ENCODE peak calls at places on chromosomes 1 and 21, in eight cellular contexts. H is thoracic aorta, S is activated B cell treated with CpG ODN at 0.5 μM for 24 hours, I is ovary, Y is lower leg skin, N is fibroblast of lung, J is progenitor cell of endocrine pancreas, U is nephron progenitor cell. F is an unnamed sample.

GRCh38 chr1:211738709-211739301 is 63.4 kb upstream of the NEK2 start:
- DNase-seq in H (no peak), S (no peak), I (no peak), Y (no peak), N (no peak), J (no peak), U (no peak), F (no peak)

GRCh38 chr1:208248254-208248935 is 4.2 kb upstream of the PLXNA2 start:
- DNase-seq in H (no peak), S (no peak), I (no peak), Y (no peak), N (no peak), J (no peak), U (no peak), F (no peak)

GRCh38 chr1:151043163-151043562 is 4.4 kb upstream of the C1orf56 start:
- DNase-seq in H (no peak), S (no peak), I (no peak), Y (no peak), N (no peak), J (no peak), U (no peak), F (no peak)

GRCh38 chr1:44416408-44416807 is 11.4 kb downstream of the RNF220 start:
- DNase-seq in H (no peak), S (no peak), I (no peak), Y (no peak), N (no peak), J (no peak), U (no peak), F (no peak)

GRCh38 chr21:25925936-25926335 is 191.2 kb downstream of the GABPA start:
- DNase-seq in H (no peak), S (no peak), I (no peak), Y (no peak), N (no peak), J (no peak), U (no peak), F (no peak)

GRCh38 chr1:213979751-213980605 is 7.8 kb upstream of the PROX1 start:
- DNase-seq in H (no peak), S (no peak), I (no peak), Y (no peak), N (no peak), J (no peak), U (peak), F (no peak)

GRCh38 chr1:25763493-25763892 is 36.5 kb upstream of the SELENON start:
- DNase-seq in H (no peak), S (no peak), I (no peak), Y (no peak), N (no peak), J (no peak), U (no peak), F (no peak)

GRCh38 chr1:17167041-17167782 is 37.7 kb upstream of the PADI1 start:
- DNase-seq in H (no peak), S (no peak), I (no peak), Y (no peak), N (no peak), J (no peak), U (no peak), F (no peak)

GRCh38 chr1:209416009-209416408 is 167.5 kb upstream of the CAMK1G start:
- DNase-seq in H (no peak), S (no peak), I (no peak), Y (peak), N (no peak), J (no peak), U (no peak), F (no peak)

GRCh38 chr1:68460935-68461334 is 11.2 kb upstream of the RPE65 start:
- DNase-seq in H (no peak), S (no peak), I (no peak), Y (no peak), N (no peak), J (no peak), U (no peak), F (no peak)

GRCh38 chr1:198056255-198056654 is 100.5 kb upstream of the NEK7 start:
- DNase-seq in H (no peak), S (no peak), I (no peak), Y (no peak), N (no peak), J (no peak), U (peak), F (no peak)
- TF ChIP-seq CTCF in H (no peak), S (no peak), I (no peak), Y (no peak), N (no peak), J (peak), U (no peak), F (no peak)

DNA sequence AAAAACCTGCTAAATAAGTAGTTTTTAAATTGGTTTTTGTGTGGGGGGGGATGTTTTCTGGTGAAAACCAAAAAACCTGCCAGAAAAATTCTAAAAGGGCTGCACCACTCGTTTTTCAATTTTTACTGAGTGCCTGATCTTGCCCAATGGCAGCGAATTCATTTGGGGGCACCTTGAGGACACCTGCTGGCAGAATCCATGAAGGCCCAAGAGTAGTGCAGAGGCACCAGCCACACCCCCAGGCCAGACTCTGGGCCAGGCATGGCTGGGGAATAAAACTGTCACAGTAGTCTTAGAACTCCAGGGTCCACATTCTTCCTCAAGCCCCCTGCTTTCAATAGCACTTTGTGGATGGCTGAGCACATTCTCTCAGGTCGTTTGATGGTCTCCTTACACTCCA is 50.3 kb downstream of the GLIS1 start:
- DNase-seq in H (no peak), S (no peak), I (no peak), Y (no peak), N (no peak), J (no peak), U (no peak), F (no peak)
- TF ChIP-seq CTCF in H (no peak), S (no peak), I (no peak), Y (no peak), N (no peak), J (no peak), U (no peak), F (no peak)

GRCh38 chr1:233473549-233474204 is 140.2 kb upstream of the KCNK1 start:
- DNase-seq in H (no peak), S (no peak), I (no peak), Y (no peak), N (no peak), J (no peak), U (no peak), F (no peak)

GRCh38 chr1:233465745-233466343 is 138.3 kb downstream of the MAP3K21 start:
- DNase-seq in H (no peak), S (no peak), I (no peak), Y (no peak), N (no peak), J (no peak), U (no peak), F (no peak)

DNA sequence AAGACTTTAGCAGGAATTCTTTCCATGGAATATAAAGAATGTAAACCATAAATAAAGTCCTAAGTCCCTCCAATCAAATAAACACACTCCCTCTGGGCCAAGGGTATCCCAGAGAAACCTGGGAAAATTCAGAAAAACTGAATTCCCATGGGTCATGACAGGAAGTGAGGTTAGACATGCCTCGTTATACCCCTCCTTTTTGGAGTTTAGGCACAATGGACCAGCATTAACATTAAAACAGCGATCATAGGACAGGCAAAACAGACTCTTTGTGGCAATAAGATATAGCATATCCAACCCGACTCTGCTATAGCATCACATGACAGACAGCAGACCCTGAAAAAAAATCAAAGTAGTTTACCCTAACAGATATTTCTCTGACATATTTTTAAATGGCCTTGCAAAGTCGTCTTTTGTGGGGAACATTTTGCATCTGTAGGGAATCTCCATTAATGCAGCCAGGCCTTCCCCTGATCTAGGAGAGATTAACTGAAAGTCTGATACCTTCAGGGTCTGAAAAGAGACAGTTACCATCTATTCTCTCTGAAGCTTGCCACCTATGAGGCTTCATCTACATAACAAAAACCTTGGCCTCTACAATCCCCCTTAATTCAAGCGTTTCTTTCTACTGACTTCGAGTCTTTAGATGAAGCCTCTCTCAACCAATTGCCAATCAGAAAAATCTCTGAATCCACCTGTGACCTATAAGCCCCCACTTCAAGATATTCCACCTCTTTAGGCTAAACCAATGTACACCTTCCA is 143.0 kb upstream of the KCNK1 start:
- DNase-seq in H (no peak), S (no peak), I (no peak), Y (no peak), N (no peak), J (no peak), U (no peak), F (no peak)
- TF ChIP-seq CTCF in H (no peak), S (no peak), I (no peak), Y (no peak), N (no peak), J (no peak), U (no peak), F (no peak)

GRCh38 chr1:1274299-1274930 is 761 bp upstream of the UBE2J2 start:
- DNase-seq in H (no peak), S (no peak), I (no peak), Y (no peak), N (no peak), J (no peak), U (no peak), F (no peak)

GRCh38 chr1:1274931-1275431 is 1.3 kb upstream of the UBE2J2 start:
- DNase-seq in H (no peak), S (no peak), I (no peak), Y (no peak), N (no peak), J (no peak), U (no peak), F (no peak)

GRCh38 chr1:1272341-1273151 is 1.1 kb downstream of the UBE2J2 start:
- DNase-seq in H (no peak), S (no peak), I (no peak), Y (no peak), N (no peak), J (no peak), U (no peak), F (no peak)

GRCh38 chr1:1273152-1273534 is 511 bp downstream of the UBE2J2 start:
- DNase-seq in H (no peak), S (no peak), I (no peak), Y (no peak), N (no peak), J (no peak), U (peak), F (no peak)

DNA sequence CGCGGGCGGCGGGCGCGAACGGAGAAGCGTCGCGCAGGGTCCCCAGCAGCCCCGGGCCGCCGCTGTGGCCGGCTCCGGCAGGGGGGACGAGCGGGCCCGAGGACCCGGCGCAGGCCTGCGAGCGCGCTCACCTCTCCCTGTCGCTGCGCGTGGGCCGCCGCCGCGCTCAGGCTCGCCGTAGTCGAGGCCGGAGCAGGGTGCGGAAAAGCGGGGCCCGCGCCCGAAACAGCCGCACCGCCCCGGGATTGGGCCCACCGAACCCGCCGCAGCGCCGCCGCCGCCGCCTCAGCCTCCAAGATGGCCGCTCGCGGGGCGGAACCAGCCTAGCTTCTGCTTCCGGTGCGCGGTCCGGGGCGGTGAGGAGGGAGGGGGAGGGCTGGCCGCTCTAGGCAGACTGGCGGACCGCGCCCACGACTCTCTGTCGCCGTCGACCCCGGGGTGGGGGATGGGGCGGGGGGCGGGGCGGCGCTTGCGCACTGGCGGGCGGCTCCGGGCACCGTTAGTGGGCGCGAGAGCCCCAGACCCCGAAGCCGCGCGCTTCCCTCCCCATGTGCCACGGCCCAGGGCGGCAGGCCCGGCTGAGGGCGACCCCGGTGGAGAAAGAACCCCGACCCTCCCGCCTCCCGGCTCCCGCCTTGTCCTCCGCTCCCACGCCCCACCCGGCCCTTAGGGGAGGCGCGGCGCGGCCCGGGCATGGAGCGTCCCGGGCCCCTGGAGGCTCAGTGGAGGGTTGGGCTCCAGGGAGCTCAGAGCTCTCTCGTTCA is at the start of gene UBE2J2:
- DNase-seq in H (peak), S (peak), I (peak), Y (peak), N (peak), J (peak), U (peak), F (peak)
- TF ChIP-seq CTCF in H (no peak), S (no peak), I (no peak), Y (no peak), N (no peak), J (no peak), U (no peak), F (no peak)

GRCh38 chr1:197066719-197067456 is at the start of gene F13B:
- DNase-seq in H (no peak), S (no peak), I (no peak), Y (no peak), N (peak), J (no peak), U (no peak), F (no peak)
- TF ChIP-seq CTCF in H (no peak), S (no peak), I (no peak), Y (no peak), N (peak), J (no peak), U (no peak), F (no peak)

GRCh38 chr1:224852901-224853568 is 76.4 kb upstream of the DNAH14 start:
- DNase-seq in H (no peak), S (no peak), I (no peak), Y (no peak), N (peak), J (no peak), U (no peak), F (no peak)
- TF ChIP-seq CTCF in H (peak), S (no peak), I (no peak), Y (peak), N (peak), J (peak), U (peak), F (peak)

GRCh38 chr1:225958041-225958440 is 17.0 kb upstream of the LEFTY2 start:
- DNase-seq in H (no peak), S (no peak), I (no peak), Y (no peak), N (no peak), J (no peak), U (no peak), F (no peak)

GRCh38 chr1:225961659-225962439 is 20.8 kb upstream of the LEFTY2 start:
- DNase-seq in H (no peak), S (no peak), I (no peak), Y (no peak), N (no peak), J (no peak), U (no peak), F (no peak)

GRCh38 chr1:225965231-225965630 is 24.2 kb upstream of the LEFTY2 start:
- DNase-seq in H (no peak), S (no peak), I (no peak), Y (no peak), N (no peak), J (no peak), U (no peak), F (no peak)

GRCh38 chr1:225963735-225964530 is 22.9 kb upstream of the LEFTY2 start:
- DNase-seq in H (no peak), S (no peak), I (no peak), Y (no peak), N (no peak), J (no peak), U (no peak), F (no peak)

DNA sequence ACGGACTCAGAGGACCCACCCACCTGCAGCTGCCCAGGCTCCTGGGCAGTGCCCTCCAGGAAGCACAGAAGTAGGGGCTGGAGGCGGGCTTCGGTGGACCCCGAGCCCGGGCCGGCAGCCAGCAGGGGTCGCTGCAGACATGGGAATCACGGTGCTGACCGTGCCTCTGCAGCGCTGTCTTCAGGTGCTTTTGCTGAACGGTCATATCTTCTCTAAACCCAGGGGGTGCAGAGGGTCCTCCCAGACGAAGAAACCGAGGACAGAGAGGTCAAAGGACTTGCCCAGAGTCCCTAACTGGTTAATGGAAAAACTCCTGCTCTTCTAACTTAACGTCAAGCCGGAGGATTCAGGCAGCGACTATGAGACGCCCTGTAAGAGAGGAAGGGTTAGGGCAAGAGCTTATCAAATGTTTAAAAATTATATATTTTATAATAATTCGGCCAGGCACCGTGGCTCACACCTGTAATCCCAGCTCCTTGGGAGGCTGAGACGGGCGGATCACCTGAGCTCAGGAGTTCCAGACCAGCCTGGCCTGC is 21.5 kb upstream of the LEFTY2 start:
- DNase-seq in H (no peak), S (peak), I (no peak), Y (no peak), N (peak), J (peak), U (peak), F (no peak)
- TF ChIP-seq CTCF in H (peak), S (peak), I (no peak), Y (no peak), N (peak), J (peak), U (peak), F (peak)

F was measured in mesothelial cell of epicardium.